ENCODE peak calls at places on chromosomes 11 and 22, in seven cellular contexts. Z, B, M, X, C, O and U are unnamed samples.

GRCh38 chr11:11786771-11787170 is 55.0 kb upstream of the USP47 start:
- DNase-seq in B (no peak), Z (no peak), C (no peak), O (no peak), X (no peak), M (no peak), U (no peak)

GRCh38 chr11:133228406-133229330 is 303.6 kb downstream of the OPCML start:
- DNase-seq in B (no peak), M (peak), Z (no peak), C (peak), X (no peak), O (no peak), U (peak)

GRCh38 chr11:45021692-45022130 is 71.0 kb upstream of the TP53I11 start:
- DNase-seq in Z (peak), M (peak), O (no peak), B (peak), C (peak), X (peak), U (no peak)

GRCh38 chr11:126334665-126335462 is 20.6 kb upstream of the ST3GAL4 start:
- DNase-seq in C (no peak), Z (no peak), X (no peak), M (no peak), B (no peak), O (no peak), U (no peak)

GRCh38 chr11:2581931-2582435 is 117.8 kb downstream of the KCNQ1OT1 start:
- DNase-seq in O (peak), C (no peak), Z (peak), B (peak), X (no peak), M (peak), U (no peak)

GRCh38 chr22:43885319-43885671 is 6.5 kb downstream of the PNPLA5 start:
- DNase-seq in C (no peak), B (no peak), O (no peak), Z (no peak), X (no peak), M (no peak), U (no peak)

GRCh38 chr22:27726726-27727449 is 74.7 kb downstream of the MN1 start:
- DNase-seq in B (no peak), X (peak), M (no peak), O (no peak), Z (no peak), C (peak), U (peak)

GRCh38 chr22:43616645-43617044 is 195.5 kb downstream of the EFCAB6 start:
- DNase-seq in O (no peak), Z (no peak), X (no peak), M (peak), B (no peak), C (no peak), U (peak)

GRCh38 chr22:35863432-35863831 is 145.8 kb downstream of the APOL5 start:
- DNase-seq in Z (peak), C (no peak), B (no peak), M (no peak), O (no peak), X (no peak), U (no peak)

GRCh38 chr11:88103337-88104206 is 71.7 kb downstream of the RAB38 start:
- DNase-seq in C (no peak), Z (peak), X (no peak), O (no peak), M (peak), B (peak), U (peak)

GRCh38 chr11:34978236-34979191 is 62.1 kb downstream of the PDHX start:
- DNase-seq in X (no peak), M (no peak), O (no peak), B (no peak), Z (no peak), C (no peak), U (no peak)

GRCh38 chr11:68324241-68324640 is 11.8 kb downstream of the LRP5 start:
- DNase-seq in Z (no peak), B (no peak), C (no peak), O (no peak), M (no peak), X (no peak), U (no peak)

GRCh38 chr11:8059571-8060011 is 21.4 kb upstream of the TUB start:
- DNase-seq in B (no peak), O (no peak), X (peak), M (no peak), C (no peak), Z (no peak), U (no peak)

GRCh38 chr11:10856689-10857603 is 907 bp downstream of the ZBED5 start:
- DNase-seq in Z (peak), O (no peak), X (peak), M (peak), B (no peak), C (peak), U (peak)

GRCh38 chr11:120019191-120019590 is 118.7 kb downstream of the TRIM29 start:
- DNase-seq in X (no peak), B (no peak), C (no peak), O (no peak), M (no peak), Z (no peak), U (no peak)

GRCh38 chr11:35099278-35100018 is 39.5 kb upstream of the CD44 start:
- DNase-seq in X (no peak), Z (no peak), M (no peak), C (no peak), B (no peak), O (no peak), U (no peak)

GRCh38 chr11:126485021-126485781 is 129.7 kb downstream of the ST3GAL4 start:
- DNase-seq in X (no peak), O (no peak), C (no peak), M (no peak), B (no peak), Z (no peak), U (no peak)

GRCh38 chr11:64933935-64934693 is 1.6 kb downstream of the GPHA2 start:
- DNase-seq in Z (no peak), X (no peak), M (no peak), O (no peak), B (no peak), C (no peak), U (no peak)

GRCh38 chr11:130218501-130218900 is 58.9 kb downstream of the ST14 start:
- DNase-seq in C (no peak), X (no peak), O (no peak), B (no peak), M (no peak), Z (no peak), U (no peak)

GRCh38 chr11:72369786-72370185 is 64.5 kb downstream of the CLPB start:
- DNase-seq in Z (peak), O (no peak), B (no peak), M (no peak), X (no peak), C (no peak), U (no peak)

GRCh38 chr11:2343502-2343901 is 33.6 kb upstream of the CD81 start:
- DNase-seq in O (no peak), M (no peak), C (no peak), Z (no peak), X (no peak), B (no peak), U (no peak)

GRCh38 chr22:45242778-45243191 is 2.1 kb upstream of the KIAA0930 start:
- DNase-seq in Z (peak), X (no peak), O (peak), M (peak), C (no peak), B (no peak), U (no peak)

GRCh38 chr11:130211144-130211543 is 51.6 kb downstream of the ST14 start:
- DNase-seq in X (no peak), Z (no peak), C (no peak), M (no peak), B (no peak), O (no peak), U (no peak)

GRCh38 chr22:38938925-38939324 is 18.5 kb upstream of the APOBEC3A start:
- DNase-seq in O (no peak), B (no peak), X (no peak), M (no peak), C (no peak), Z (no peak), U (no peak)

GRCh38 chr11:108985611-108986279 is 320.9 kb downstream of the DDX10 start:
- DNase-seq in C (no peak), X (no peak), O (no peak), M (no peak), B (no peak), Z (no peak), U (no peak)

GRCh38 chr11:75155570-75156422 is 4.9 kb downstream of the SLCO2B1 start:
- DNase-seq in M (no peak), X (no peak), B (no peak), O (no peak), Z (peak), C (no peak), U (peak)

GRCh38 chr11:88297320-88298263 is 39.9 kb downstream of the CTSC start:
- DNase-seq in O (no peak), C (no peak), M (no peak), B (no peak), X (no peak), Z (no peak), U (no peak)

GRCh38 chr11:134017773-134018430 is 51.0 kb upstream of the JAM3 start:
- DNase-seq in Z (no peak), C (no peak), X (no peak), B (no peak), M (no peak), O (no peak), U (no peak)

GRCh38 chr11:65420506-65421203 is 1.9 kb upstream of the NEAT1 start:
- DNase-seq in B (no peak), M (peak), C (no peak), O (peak), X (peak), Z (no peak), U (no peak)

GRCh38 chr11:100687032-100687629 is at the start of gene ARHGAP42:
- DNase-seq in M (peak), B (peak), C (peak), Z (peak), O (peak), X (peak), U (peak)

GRCh38 chr22:23245045-23245798 is 64.9 kb downstream of the BCR start:
- DNase-seq in C (no peak), B (no peak), X (no peak), Z (no peak), M (no peak), O (no peak), U (peak)

GRCh38 chr22:47381240-47381639 is 618.8 kb downstream of the TBC1D22A start:
- DNase-seq in Z (no peak), O (no peak), M (peak), C (no peak), B (no peak), X (no peak), U (no peak)

GRCh38 chr11:132114185-132114584 is 743.8 kb downstream of the NTM start:
- DNase-seq in C (no peak), X (no peak), M (no peak), O (no peak), Z (no peak), B (peak), U (peak)

GRCh38 chr11:17171916-17172315 is 35.9 kb downstream of the PIK3C2A start:
- DNase-seq in B (no peak), O (no peak), Z (no peak), X (no peak), C (no peak), M (no peak), U (no peak)

GRCh38 chr22:42309865-42310264 is 39.4 kb upstream of the TCF20 start:
- DNase-seq in M (no peak), B (no peak), Z (no peak), O (no peak), C (no peak), X (no peak), U (no peak)

GRCh38 chr11:114259124-114259526 is 37.1 kb upstream of the NNMT start:
- DNase-seq in C (peak), X (peak), Z (no peak), O (no peak), B (no peak), M (peak), U (no peak)

GRCh38 chr11:134517115-134517514 is 105.1 kb upstream of the B3GAT1 start:
- DNase-seq in O (no peak), C (no peak), M (no peak), Z (no peak), B (no peak), X (no peak), U (no peak)

DNA sequence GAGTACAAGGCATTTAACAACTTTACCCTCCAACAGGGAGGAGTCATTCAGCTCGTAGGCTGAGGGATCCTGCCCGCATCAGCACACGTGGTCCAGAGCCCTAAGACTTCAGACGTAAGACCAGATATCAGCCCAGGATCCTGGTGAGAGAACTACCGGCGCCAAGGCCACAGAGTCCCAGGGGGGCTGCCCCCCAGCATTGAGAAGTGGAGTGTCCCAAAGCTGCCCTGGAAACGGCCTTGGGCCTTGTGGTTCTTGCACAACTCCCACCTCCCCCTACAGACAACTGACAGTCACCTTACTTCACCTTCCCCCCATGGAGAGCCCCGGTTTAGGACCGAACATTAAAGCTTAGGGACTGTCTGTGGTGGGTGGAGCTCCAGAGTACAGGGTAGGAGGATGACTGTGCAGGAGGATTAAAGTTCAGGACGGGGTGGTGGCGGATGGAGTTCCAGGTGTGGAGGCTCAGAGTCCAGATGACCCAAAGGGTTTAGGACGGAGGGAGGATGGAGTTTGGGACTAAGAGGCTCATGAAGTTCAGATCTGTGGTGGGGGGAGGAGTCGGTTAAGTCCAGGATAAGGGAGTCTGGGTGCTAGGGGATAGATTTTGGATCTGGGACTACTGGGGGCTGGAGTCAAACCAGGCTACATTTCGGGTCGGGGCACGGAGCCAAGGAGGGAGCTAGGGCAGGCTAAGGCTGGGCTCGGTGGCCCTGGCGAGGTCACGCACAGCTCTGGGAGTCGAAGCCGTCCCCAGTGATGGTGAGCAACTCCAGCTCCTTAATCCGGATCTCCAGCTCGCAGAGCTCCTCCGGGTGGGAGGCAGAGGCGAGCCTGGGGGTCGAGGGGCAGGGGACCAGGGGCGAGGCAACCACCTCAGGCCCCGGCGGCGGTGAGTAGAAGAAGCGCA is 856 bp downstream of the C11orf91 start:
- DNase-seq in O (peak), B (no peak), M (peak), Z (no peak), C (peak), X (peak), U (peak)
- H3K4me3 ChIP-seq in O (peak), B (no peak), M (no peak), Z (peak), C (peak), X (peak), U (peak)

GRCh38 chr11:128412847-128413791 is 174.2 kb downstream of the ETS1 start:
- DNase-seq in Z (no peak), C (no peak), O (no peak), X (no peak), B (no peak), M (no peak), U (no peak)

GRCh38 chr11:128416976-128417375 is 170.4 kb downstream of the ETS1 start:
- DNase-seq in X (no peak), O (no peak), B (no peak), Z (no peak), C (no peak), M (no peak), U (no peak)

GRCh38 chr11:128417607-128418324 is 169.6 kb downstream of the ETS1 start:
- DNase-seq in Z (no peak), B (no peak), X (no peak), C (no peak), O (no peak), M (no peak), U (no peak)

GRCh38 chr11:128419012-128419767 is 168.2 kb downstream of the ETS1 start:
- DNase-seq in X (no peak), B (no peak), Z (no peak), C (no peak), M (no peak), O (no peak), U (peak)

DNA sequence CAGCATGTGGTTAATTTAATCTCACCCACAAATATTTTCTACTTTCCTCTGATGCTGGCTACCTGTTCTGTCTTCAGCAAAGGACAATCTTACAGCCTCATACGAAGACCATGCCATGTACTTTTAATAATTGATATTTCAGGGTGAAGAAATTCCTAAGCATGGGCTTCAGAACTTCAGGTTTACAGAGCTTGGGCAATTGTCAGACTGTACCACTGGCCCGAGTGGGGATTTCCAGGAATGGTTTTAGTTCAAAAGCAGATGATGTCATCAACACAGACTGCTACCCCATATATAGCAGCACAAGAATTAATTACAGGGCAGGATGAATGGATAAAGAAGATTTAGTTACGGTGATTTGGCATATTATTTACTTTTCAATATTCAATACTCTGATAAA is 171.8 kb downstream of the ETS1 start:
- DNase-seq in O (no peak), M (no peak), X (no peak), Z (no peak), B (no peak), C (no peak), U (no peak)
- H3K4me3 ChIP-seq in O (no peak), M (no peak), X (no peak), Z (no peak), B (no peak), C (no peak), U (no peak)

GRCh38 chr11:6623391-6624363 is 4.5 kb upstream of the TPP1 start:
- DNase-seq in Z (no peak), X (peak), C (no peak), O (peak), B (no peak), M (peak), U (no peak)
- H3K4me3 ChIP-seq in Z (no peak), X (no peak), C (no peak), O (no peak), B (no peak), M (no peak), U (no peak)

DNA sequence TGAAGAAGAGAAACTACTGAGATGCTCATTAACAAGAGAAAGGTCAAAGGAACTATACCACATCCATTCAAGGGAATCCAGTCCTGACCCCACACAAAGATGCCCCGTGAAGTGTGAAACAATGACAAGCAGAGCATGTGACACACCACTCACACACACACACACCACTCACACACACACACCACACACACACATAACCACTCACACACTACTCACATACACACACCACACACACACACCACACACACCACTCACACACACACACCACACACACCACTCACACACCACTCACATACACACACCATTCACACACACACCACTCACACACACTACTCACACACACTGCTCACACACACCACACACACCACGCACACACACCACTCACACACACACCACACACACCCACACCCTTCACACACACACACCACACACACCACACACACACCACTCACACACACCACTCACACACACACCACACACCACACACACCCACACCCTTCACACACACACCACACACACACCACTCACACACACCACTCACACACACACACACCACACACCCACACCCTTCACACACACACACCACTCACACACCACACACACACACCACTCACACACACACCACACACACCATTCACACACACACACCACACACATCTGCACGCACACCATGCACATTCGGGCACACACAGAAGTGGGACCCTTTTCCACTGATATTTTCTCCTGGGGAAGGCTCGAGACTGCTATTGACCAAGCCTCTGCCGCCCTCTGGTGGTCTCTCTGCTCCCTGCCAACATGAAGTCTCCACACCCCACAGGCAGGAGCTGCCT is 32.0 kb upstream of the COMT start:
- DNase-seq in B (peak), M (peak), C (peak), X (peak), O (peak), Z (peak), U (peak)
- H3K4me3 ChIP-seq in B (no peak), M (no peak), C (no peak), X (no peak), O (no peak), Z (no peak), U (no peak)

GRCh38 chr22:30607300-30607930 is 441 bp downstream of the TCN2 start:
- DNase-seq in C (no peak), M (no peak), B (no peak), O (no peak), X (no peak), Z (no peak), U (no peak)
- H3K4me3 ChIP-seq in C (peak), M (no peak), B (no peak), O (peak), X (peak), Z (peak), U (no peak)

GRCh38 chr11:20162824-20163777 is 2.8 kb upstream of the DBX1 start:
- DNase-seq in C (no peak), M (no peak), X (no peak), B (no peak), Z (peak), O (peak), U (no peak)
- H3K4me3 ChIP-seq in C (peak), M (no peak), X (no peak), B (no peak), Z (peak), O (peak), U (no peak)

DNA sequence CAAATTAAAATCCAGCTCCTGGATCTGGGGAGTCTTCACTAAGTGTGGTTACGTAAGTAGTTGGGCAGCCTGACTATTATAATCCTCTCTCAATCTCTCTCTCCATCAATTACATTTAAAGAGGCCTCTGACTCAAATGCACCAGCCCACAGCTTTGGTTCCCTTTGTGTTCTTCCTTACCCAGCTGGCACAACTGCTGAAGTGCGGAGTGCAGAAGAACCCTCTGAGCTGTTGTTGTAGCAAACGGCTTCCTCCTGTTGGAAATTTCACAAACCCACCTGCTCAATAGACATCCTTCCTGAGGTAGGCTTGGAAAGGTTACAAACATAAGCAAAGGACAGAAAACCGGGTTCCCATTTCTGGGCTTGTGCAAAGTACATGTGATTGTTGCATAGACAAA is 17.0 kb upstream of the SORL1 start:
- DNase-seq in Z (no peak), B (no peak), M (no peak), C (no peak), X (no peak), O (no peak), U (no peak)
- H3K4me3 ChIP-seq in Z (no peak), B (no peak), M (no peak), C (no peak), X (no peak), O (no peak), U (no peak)

GRCh38 chr11:6695377-6695776 is 12.2 kb upstream of the MRPL17 start:
- DNase-seq in Z (no peak), C (no peak), X (peak), B (no peak), O (no peak), M (no peak), U (no peak)
- H3K4me3 ChIP-seq in Z (no peak), C (no peak), X (no peak), B (no peak), O (no peak), M (no peak), U (no peak)